ENCODE peak calls at places on chromosomes 6 and 20, in eight cellular contexts. L is H54; G is H9; C is EH; V is amniotic stem cell; Q is stimulated activated CD4-positive, alpha-beta T cell treated with anti-CD3 and anti-CD28 coated beads, Interleukin-4, amount 100 ng/mL, for 1 hour; J is NCI-H748 treated with DMSO at 0.1 percent for 48 hours; B is sciatic nerve. H is an unnamed sample.

GRCh38 chr6:148611213-148611612 is 135.6 kb upstream of the UST start:
- DNase-seq in C (peak), J (no peak), Q (no peak), B (peak), V (no peak), G (no peak), L (no peak), H (no peak)

GRCh38 chr20:17594443-17594842 is 24.6 kb downstream of the DSTN start:
- DNase-seq in B (no peak), G (no peak), V (no peak), J (no peak), L (no peak), C (peak), Q (no peak), H (no peak)

GRCh38 chr20:62711703-62712101 is 3.1 kb downstream of the NTSR1 start:
- DNase-seq in B (no peak), J (peak), Q (no peak), C (no peak), V (no peak), G (no peak), L (no peak), H (no peak)

GRCh38 chr6:11700118-11700718 is 78.4 kb downstream of the ADTRP start:
- DNase-seq in V (peak), L (no peak), C (peak), B (no peak), G (no peak), J (no peak), Q (no peak), H (no peak)

GRCh38 chr6:48378874-48379407 is 267.9 kb upstream of the PTCHD4 start:
- DNase-seq in Q (no peak), C (no peak), J (peak), B (no peak), L (no peak), G (no peak), V (no peak), H (no peak)

GRCh38 chr20:48901326-48901725 is 20.2 kb upstream of the ARFGEF2 start:
- DNase-seq in C (no peak), L (no peak), V (no peak), Q (no peak), B (peak), G (no peak), J (no peak), H (no peak)

GRCh38 chr6:115551510-115551909 is 509.2 kb downstream of the FRK start:
- DNase-seq in L (no peak), J (peak), C (no peak), V (no peak), G (no peak), B (no peak), Q (no peak), H (no peak)

GRCh38 chr6:157710604-157711003 is 112.4 kb upstream of the SNX9 start:
- DNase-seq in L (no peak), C (peak), G (no peak), J (no peak), Q (no peak), V (no peak), B (no peak), H (no peak)

GRCh38 chr6:134937426-134937825 is 12.5 kb downstream of the ALDH8A1 start:
- DNase-seq in L (no peak), Q (no peak), J (no peak), B (no peak), C (peak), G (no peak), V (no peak), H (no peak)

GRCh38 chr20:44572551-44573500 is 9.6 kb upstream of the PKIG start:
- DNase-seq in Q (no peak), B (no peak), L (no peak), V (peak), G (no peak), C (peak), J (no peak), H (no peak)

GRCh38 chr6:96626749-96627353 is 63.9 kb downstream of the FHL5 start:
- DNase-seq in V (peak), Q (no peak), L (no peak), J (peak), C (peak), B (no peak), G (no peak), H (no peak)

GRCh38 chr20:33686008-33686983 is at the start of gene E2F1:
- DNase-seq in J (peak), G (peak), Q (peak), B (peak), C (peak), V (peak), L (peak), H (peak)

GRCh38 chr20:18628330-18628941 is 40.6 kb downstream of the DTD1 start:
- DNase-seq in B (no peak), V (no peak), C (no peak), G (peak), L (no peak), Q (peak), J (peak), H (peak)

GRCh38 chr6:64580346-64580745 is 944.7 kb downstream of the PHF3 start:
- DNase-seq in L (no peak), B (no peak), C (no peak), J (no peak), V (no peak), G (no peak), Q (no peak), H (no peak)

GRCh38 chr20:32465092-32465900 is 107.2 kb downstream of the ASXL1 start:
- DNase-seq in L (no peak), B (no peak), C (peak), V (no peak), G (no peak), Q (no peak), J (no peak), H (peak)

GRCh38 chr6:135870722-135871121 is 19.2 kb downstream of the PDE7B start:
- DNase-seq in Q (no peak), G (no peak), L (no peak), J (no peak), C (peak), V (no peak), B (no peak), H (no peak)

GRCh38 chr6:151958332-151958731 is 150.8 kb downstream of the ESR1 start:
- DNase-seq in Q (no peak), B (no peak), V (peak), L (no peak), C (peak), J (no peak), G (no peak), H (no peak)

GRCh38 chr6:34223381-34223963 is 13.2 kb upstream of the HMGA1 start:
- DNase-seq in B (no peak), V (no peak), G (no peak), J (no peak), L (no peak), C (no peak), Q (no peak), H (peak)

GRCh38 chr6:77535172-77535571 is 71.9 kb upstream of the HTR1B start:
- DNase-seq in G (no peak), B (no peak), C (no peak), L (no peak), J (no peak), V (no peak), Q (no peak), H (no peak)

GRCh38 chr20:59667981-59668515 is 63.7 kb downstream of the PHACTR3 start:
- DNase-seq in J (no peak), C (no peak), V (no peak), G (no peak), B (no peak), Q (no peak), L (no peak), H (no peak)

GRCh38 chr20:46568570-46569129 is 18.2 kb upstream of the OCSTAMP start:
- DNase-seq in C (peak), B (peak), G (no peak), V (no peak), L (peak), J (no peak), Q (no peak), H (peak)

GRCh38 chr20:10639762-10640556 is 33.8 kb downstream of the JAG1 start:
- DNase-seq in B (no peak), Q (no peak), V (no peak), C (peak), L (no peak), G (no peak), J (no peak), H (no peak)

GRCh38 chr6:168299541-168300511 is 19.8 kb downstream of the DACT2 start:
- DNase-seq in Q (no peak), B (no peak), C (no peak), J (no peak), G (no peak), L (no peak), V (no peak), H (no peak)

H was measured in upper lobe of right lung.